ENCODE peak calls at places on chromosome 1, in four cellular contexts. H, Y, V and E are unnamed samples.

GRCh38 chr1:165075725-165076370 is 280.7 kb downstream of the LMX1A start:
- DNase-seq in H (no peak), Y (peak; percentile 55), V (peak; percentile 58), E (no peak)

GRCh38 chr1:87180682-87181081 is 148.0 kb upstream of the LMO4 start:
- DNase-seq in H (no peak), Y (no peak), V (peak; percentile 16), E (no peak)

GRCh38 chr1:4328402-4329071 is 325.9 kb upstream of the AJAP1 start:
- DNase-seq in H (no peak), Y (no peak), V (no peak), E (no peak)

GRCh38 chr1:227926216-227926791 is 21.4 kb downstream of the WNT9A start:
- DNase-seq in H (no peak), Y (no peak), V (no peak), E (no peak)

GRCh38 chr1:38852780-38853179 is 6.8 kb downstream of the RRAGC start:
- DNase-seq in H (no peak), Y (no peak), V (no peak), E (no peak)

GRCh38 chr1:171877711-171878110 is 36.4 kb downstream of the DNM3 start:
- DNase-seq in H (no peak), Y (peak; percentile 66), V (peak; percentile 8), E (no peak)

GRCh38 chr1:37509181-37509580 is 5.4 kb downstream of the MEAF6 start:
- DNase-seq in H (no peak), Y (peak; percentile 56), V (peak; percentile 20), E (no peak)

GRCh38 chr1:226125831-226126230 is 60.7 kb downstream of the ACBD3 start:
- DNase-seq in H (no peak), Y (no peak), V (no peak), E (no peak)

GRCh38 chr1:152878042-152878441 is at the start of gene SMCP:
- DNase-seq in H (no peak), Y (peak; percentile 12), V (no peak), E (no peak)

GRCh38 chr1:110171134-110171733 is 20.9 kb downstream of the SLC6A17 start:
- DNase-seq in H (no peak), Y (no peak), V (no peak), E (no peak)

GRCh38 chr1:229064320-229064908 is 206.5 kb upstream of the RAB4A start:
- DNase-seq in H (no peak), Y (no peak), V (no peak), E (no peak)